ENCODE peak calls at places on chromosomes 1 and 21, in ten cellular contexts. One of them, this sample, is unnamed.

GRCh38 chr1:150065184-150065871 is 2.2 kb upstream of the VPS45 start:
- DNase-seq in mesendoderm: no peak
- DNase-seq in activated CD4-positive, alpha-beta T cell treated with anti-CD3 and anti-CD28 coated beads for 48 hours: no peak
- DNase-seq in foreskin fibroblast: peak
- DNase-seq in endodermal cell: no peak
- DNase-seq in germinal center: no peak
- DNase-seq in cardiac fibroblast: peak
- DNase-seq in progenitor cell of endocrine pancreas: no peak
- DNase-seq in NCI-H1694: no peak
- DNase-seq in NCI-H510A treated with DMSO at 0.1 percent for 48 hours: no peak
- DNase-seq in this sample: no peak

GRCh38 chr1:224762701-224763100 is 146.6 kb downstream of the CNIH3 start:
- DNase-seq in mesendoderm: no peak
- DNase-seq in activated CD4-positive, alpha-beta T cell treated with anti-CD3 and anti-CD28 coated beads for 48 hours: no peak
- DNase-seq in foreskin fibroblast: no peak
- DNase-seq in endodermal cell: peak
- DNase-seq in germinal center: no peak
- DNase-seq in cardiac fibroblast: no peak
- DNase-seq in progenitor cell of endocrine pancreas: no peak
- DNase-seq in NCI-H1694: no peak
- DNase-seq in NCI-H510A treated with DMSO at 0.1 percent for 48 hours: no peak
- DNase-seq in this sample: no peak

GRCh38 chr1:116147972-116148371 is 36.8 kb downstream of the MAB21L3 start:
- DNase-seq in mesendoderm: peak
- DNase-seq in activated CD4-positive, alpha-beta T cell treated with anti-CD3 and anti-CD28 coated beads for 48 hours: no peak
- DNase-seq in foreskin fibroblast: no peak
- DNase-seq in endodermal cell: no peak
- DNase-seq in germinal center: no peak
- DNase-seq in cardiac fibroblast: no peak
- DNase-seq in progenitor cell of endocrine pancreas: no peak
- DNase-seq in NCI-H1694: no peak
- DNase-seq in NCI-H510A treated with DMSO at 0.1 percent for 48 hours: no peak
- DNase-seq in this sample: no peak

GRCh38 chr1:64965239-64966157 is 851 bp downstream of the JAK1 start:
- DNase-seq in mesendoderm: peak
- DNase-seq in activated CD4-positive, alpha-beta T cell treated with anti-CD3 and anti-CD28 coated beads for 48 hours: peak
- DNase-seq in foreskin fibroblast: peak
- DNase-seq in endodermal cell: peak
- DNase-seq in germinal center: peak
- DNase-seq in cardiac fibroblast: peak
- DNase-seq in progenitor cell of endocrine pancreas: peak
- DNase-seq in NCI-H1694: peak
- DNase-seq in NCI-H510A treated with DMSO at 0.1 percent for 48 hours: peak
- DNase-seq in this sample: peak

GRCh38 chr1:66244429-66244828 is 289.5 kb upstream of the SGIP1 start:
- DNase-seq in mesendoderm: no peak
- DNase-seq in activated CD4-positive, alpha-beta T cell treated with anti-CD3 and anti-CD28 coated beads for 48 hours: no peak
- DNase-seq in foreskin fibroblast: peak
- DNase-seq in endodermal cell: no peak
- DNase-seq in germinal center: no peak
- DNase-seq in cardiac fibroblast: no peak
- DNase-seq in progenitor cell of endocrine pancreas: no peak
- DNase-seq in NCI-H1694: no peak
- DNase-seq in NCI-H510A treated with DMSO at 0.1 percent for 48 hours: no peak
- DNase-seq in this sample: no peak

GRCh38 chr1:27332536-27333281 is 9.1 kb upstream of the SYTL1 start:
- DNase-seq in mesendoderm: peak
- DNase-seq in activated CD4-positive, alpha-beta T cell treated with anti-CD3 and anti-CD28 coated beads for 48 hours: peak
- DNase-seq in foreskin fibroblast: peak
- DNase-seq in endodermal cell: peak
- DNase-seq in germinal center: peak
- DNase-seq in cardiac fibroblast: peak
- DNase-seq in progenitor cell of endocrine pancreas: peak
- DNase-seq in NCI-H1694: no peak
- DNase-seq in NCI-H510A treated with DMSO at 0.1 percent for 48 hours: no peak
- DNase-seq in this sample: no peak

GRCh38 chr21:45480701-45481500 is 61.3 kb downstream of the SLC19A1 start:
- DNase-seq in mesendoderm: no peak
- DNase-seq in activated CD4-positive, alpha-beta T cell treated with anti-CD3 and anti-CD28 coated beads for 48 hours: no peak
- DNase-seq in foreskin fibroblast: no peak
- DNase-seq in endodermal cell: no peak
- DNase-seq in germinal center: no peak
- DNase-seq in cardiac fibroblast: no peak
- DNase-seq in progenitor cell of endocrine pancreas: no peak
- DNase-seq in NCI-H1694: no peak
- DNase-seq in NCI-H510A treated with DMSO at 0.1 percent for 48 hours: no peak
- DNase-seq in this sample: no peak

GRCh38 chr1:209023790-209024189 is 559.7 kb upstream of the CAMK1G start:
- DNase-seq in mesendoderm: no peak
- DNase-seq in activated CD4-positive, alpha-beta T cell treated with anti-CD3 and anti-CD28 coated beads for 48 hours: no peak
- DNase-seq in foreskin fibroblast: no peak
- DNase-seq in endodermal cell: no peak
- DNase-seq in germinal center: no peak
- DNase-seq in cardiac fibroblast: no peak
- DNase-seq in progenitor cell of endocrine pancreas: no peak
- DNase-seq in NCI-H1694: no peak
- DNase-seq in NCI-H510A treated with DMSO at 0.1 percent for 48 hours: peak
- DNase-seq in this sample: no peak

GRCh38 chr1:177209357-177209756 is 38.6 kb downstream of the BRINP2 start:
- DNase-seq in mesendoderm: peak
- DNase-seq in activated CD4-positive, alpha-beta T cell treated with anti-CD3 and anti-CD28 coated beads for 48 hours: no peak
- DNase-seq in foreskin fibroblast: peak
- DNase-seq in endodermal cell: no peak
- DNase-seq in germinal center: no peak
- DNase-seq in cardiac fibroblast: peak
- DNase-seq in progenitor cell of endocrine pancreas: no peak
- DNase-seq in NCI-H1694: no peak
- DNase-seq in NCI-H510A treated with DMSO at 0.1 percent for 48 hours: peak
- DNase-seq in this sample: peak

GRCh38 chr1:98420376-98421097 is 241.0 kb upstream of the SNX7 start:
- DNase-seq in mesendoderm: no peak
- DNase-seq in activated CD4-positive, alpha-beta T cell treated with anti-CD3 and anti-CD28 coated beads for 48 hours: no peak
- DNase-seq in foreskin fibroblast: peak
- DNase-seq in endodermal cell: no peak
- DNase-seq in germinal center: no peak
- DNase-seq in cardiac fibroblast: peak
- DNase-seq in progenitor cell of endocrine pancreas: no peak
- DNase-seq in NCI-H1694: no peak
- DNase-seq in NCI-H510A treated with DMSO at 0.1 percent for 48 hours: no peak
- DNase-seq in this sample: no peak

GRCh38 chr1:37474697-37475379 is 458 bp downstream of the ZC3H12A start:
- DNase-seq in mesendoderm: peak
- DNase-seq in activated CD4-positive, alpha-beta T cell treated with anti-CD3 and anti-CD28 coated beads for 48 hours: peak
- DNase-seq in foreskin fibroblast: peak
- DNase-seq in endodermal cell: no peak
- DNase-seq in germinal center: no peak
- DNase-seq in cardiac fibroblast: peak
- DNase-seq in progenitor cell of endocrine pancreas: peak
- DNase-seq in NCI-H1694: no peak
- DNase-seq in NCI-H510A treated with DMSO at 0.1 percent for 48 hours: no peak
- DNase-seq in this sample: no peak

GRCh38 chr1:119372493-119373086 is 4.0 kb downstream of the HAO2 start:
- DNase-seq in mesendoderm: peak
- DNase-seq in activated CD4-positive, alpha-beta T cell treated with anti-CD3 and anti-CD28 coated beads for 48 hours: peak
- DNase-seq in foreskin fibroblast: peak
- DNase-seq in endodermal cell: peak
- DNase-seq in germinal center: no peak
- DNase-seq in cardiac fibroblast: peak
- DNase-seq in progenitor cell of endocrine pancreas: peak
- DNase-seq in NCI-H1694: no peak
- DNase-seq in NCI-H510A treated with DMSO at 0.1 percent for 48 hours: peak
- DNase-seq in this sample: no peak

GRCh38 chr1:21503706-21504377 is 5.4 kb upstream of the ALPL start:
- DNase-seq in mesendoderm: peak
- DNase-seq in activated CD4-positive, alpha-beta T cell treated with anti-CD3 and anti-CD28 coated beads for 48 hours: no peak
- DNase-seq in foreskin fibroblast: no peak
- DNase-seq in endodermal cell: peak
- DNase-seq in germinal center: no peak
- DNase-seq in cardiac fibroblast: no peak
- DNase-seq in progenitor cell of endocrine pancreas: no peak
- DNase-seq in NCI-H1694: no peak
- DNase-seq in NCI-H510A treated with DMSO at 0.1 percent for 48 hours: no peak
- DNase-seq in this sample: no peak

GRCh38 chr1:155272466-155273133 is 704 bp downstream of the CLK2 start:
- DNase-seq in mesendoderm: no peak
- DNase-seq in activated CD4-positive, alpha-beta T cell treated with anti-CD3 and anti-CD28 coated beads for 48 hours: no peak
- DNase-seq in foreskin fibroblast: peak
- DNase-seq in endodermal cell: no peak
- DNase-seq in germinal center: no peak
- DNase-seq in cardiac fibroblast: peak
- DNase-seq in progenitor cell of endocrine pancreas: no peak
- DNase-seq in NCI-H1694: peak
- DNase-seq in NCI-H510A treated with DMSO at 0.1 percent for 48 hours: peak
- DNase-seq in this sample: no peak

GRCh38 chr21:45612096-45613019 is 31.2 kb upstream of the PCBP3 start:
- DNase-seq in mesendoderm: no peak
- DNase-seq in activated CD4-positive, alpha-beta T cell treated with anti-CD3 and anti-CD28 coated beads for 48 hours: no peak
- DNase-seq in foreskin fibroblast: peak
- DNase-seq in endodermal cell: peak
- DNase-seq in germinal center: no peak
- DNase-seq in cardiac fibroblast: peak
- DNase-seq in progenitor cell of endocrine pancreas: no peak
- DNase-seq in NCI-H1694: no peak
- DNase-seq in NCI-H510A treated with DMSO at 0.1 percent for 48 hours: no peak
- DNase-seq in this sample: peak

GRCh38 chr1:72915581-72915980 is 633.2 kb upstream of the NEGR1 start:
- DNase-seq in mesendoderm: peak
- DNase-seq in activated CD4-positive, alpha-beta T cell treated with anti-CD3 and anti-CD28 coated beads for 48 hours: no peak
- DNase-seq in foreskin fibroblast: no peak
- DNase-seq in endodermal cell: peak
- DNase-seq in germinal center: no peak
- DNase-seq in cardiac fibroblast: no peak
- DNase-seq in progenitor cell of endocrine pancreas: no peak
- DNase-seq in NCI-H1694: no peak
- DNase-seq in NCI-H510A treated with DMSO at 0.1 percent for 48 hours: peak
- DNase-seq in this sample: no peak

GRCh38 chr1:155277896-155278688 is 829 bp downstream of the HCN3 start:
- DNase-seq in mesendoderm: peak
- DNase-seq in activated CD4-positive, alpha-beta T cell treated with anti-CD3 and anti-CD28 coated beads for 48 hours: peak
- DNase-seq in foreskin fibroblast: peak
- DNase-seq in endodermal cell: peak
- DNase-seq in germinal center: peak
- DNase-seq in cardiac fibroblast: peak
- DNase-seq in progenitor cell of endocrine pancreas: peak
- DNase-seq in NCI-H1694: peak
- DNase-seq in NCI-H510A treated with DMSO at 0.1 percent for 48 hours: peak
- DNase-seq in this sample: peak

GRCh38 chr1:9843576-9843945 is 19.8 kb upstream of the CLSTN1 start:
- DNase-seq in mesendoderm: no peak
- DNase-seq in activated CD4-positive, alpha-beta T cell treated with anti-CD3 and anti-CD28 coated beads for 48 hours: no peak
- DNase-seq in foreskin fibroblast: no peak
- DNase-seq in endodermal cell: peak
- DNase-seq in germinal center: no peak
- DNase-seq in cardiac fibroblast: no peak
- DNase-seq in progenitor cell of endocrine pancreas: no peak
- DNase-seq in NCI-H1694: no peak
- DNase-seq in NCI-H510A treated with DMSO at 0.1 percent for 48 hours: peak
- DNase-seq in this sample: peak

GRCh38 chr1:59972216-59972924 is 45.8 kb upstream of the CYP2J2 start:
- DNase-seq in mesendoderm: no peak
- DNase-seq in activated CD4-positive, alpha-beta T cell treated with anti-CD3 and anti-CD28 coated beads for 48 hours: no peak
- DNase-seq in foreskin fibroblast: peak
- DNase-seq in endodermal cell: no peak
- DNase-seq in germinal center: no peak
- DNase-seq in cardiac fibroblast: no peak
- DNase-seq in progenitor cell of endocrine pancreas: no peak
- DNase-seq in NCI-H1694: peak
- DNase-seq in NCI-H510A treated with DMSO at 0.1 percent for 48 hours: no peak
- DNase-seq in this sample: no peak

GRCh38 chr1:38258085-38258484 is 211.5 kb upstream of the POU3F1 start:
- DNase-seq in mesendoderm: no peak
- DNase-seq in activated CD4-positive, alpha-beta T cell treated with anti-CD3 and anti-CD28 coated beads for 48 hours: no peak
- DNase-seq in foreskin fibroblast: no peak
- DNase-seq in endodermal cell: no peak
- DNase-seq in germinal center: no peak
- DNase-seq in cardiac fibroblast: no peak
- DNase-seq in progenitor cell of endocrine pancreas: no peak
- DNase-seq in NCI-H1694: no peak
- DNase-seq in NCI-H510A treated with DMSO at 0.1 percent for 48 hours: no peak
- DNase-seq in this sample: no peak

GRCh38 chr1:101220906-101221305 is 15.9 kb upstream of the S1PR1 start:
- DNase-seq in mesendoderm: no peak
- DNase-seq in activated CD4-positive, alpha-beta T cell treated with anti-CD3 and anti-CD28 coated beads for 48 hours: no peak
- DNase-seq in foreskin fibroblast: no peak
- DNase-seq in endodermal cell: no peak
- DNase-seq in germinal center: no peak
- DNase-seq in cardiac fibroblast: no peak
- DNase-seq in progenitor cell of endocrine pancreas: no peak
- DNase-seq in NCI-H1694: no peak
- DNase-seq in NCI-H510A treated with DMSO at 0.1 percent for 48 hours: no peak
- DNase-seq in this sample: no peak

GRCh38 chr1:157045251-157046218 is at the start of gene ARHGEF11:
- DNase-seq in mesendoderm: peak
- DNase-seq in activated CD4-positive, alpha-beta T cell treated with anti-CD3 and anti-CD28 coated beads for 48 hours: peak
- DNase-seq in foreskin fibroblast: peak
- DNase-seq in endodermal cell: peak
- DNase-seq in germinal center: peak
- DNase-seq in cardiac fibroblast: peak
- DNase-seq in progenitor cell of endocrine pancreas: peak
- DNase-seq in NCI-H1694: peak
- DNase-seq in NCI-H510A treated with DMSO at 0.1 percent for 48 hours: peak
- DNase-seq in this sample: peak

GRCh38 chr1:148383966-148384365 is 99.1 kb downstream of the PPIAL4G start:
- DNase-seq in mesendoderm: peak
- DNase-seq in activated CD4-positive, alpha-beta T cell treated with anti-CD3 and anti-CD28 coated beads for 48 hours: no peak
- DNase-seq in foreskin fibroblast: no peak
- DNase-seq in endodermal cell: no peak
- DNase-seq in germinal center: no peak
- DNase-seq in cardiac fibroblast: no peak
- DNase-seq in progenitor cell of endocrine pancreas: no peak
- DNase-seq in NCI-H1694: no peak
- DNase-seq in NCI-H510A treated with DMSO at 0.1 percent for 48 hours: no peak
- DNase-seq in this sample: no peak

GRCh38 chr1:231421616-231421970 is 494 bp downstream of the EGLN1 start:
- DNase-seq in mesendoderm: no peak
- DNase-seq in activated CD4-positive, alpha-beta T cell treated with anti-CD3 and anti-CD28 coated beads for 48 hours: no peak
- DNase-seq in foreskin fibroblast: peak
- DNase-seq in endodermal cell: no peak
- DNase-seq in germinal center: no peak
- DNase-seq in cardiac fibroblast: peak
- DNase-seq in progenitor cell of endocrine pancreas: no peak
- DNase-seq in NCI-H1694: no peak
- DNase-seq in NCI-H510A treated with DMSO at 0.1 percent for 48 hours: no peak
- DNase-seq in this sample: peak

GRCh38 chr1:159900086-159900680 is at the start of gene CFAP45:
- DNase-seq in mesendoderm: peak
- DNase-seq in activated CD4-positive, alpha-beta T cell treated with anti-CD3 and anti-CD28 coated beads for 48 hours: peak
- DNase-seq in foreskin fibroblast: peak
- DNase-seq in endodermal cell: peak
- DNase-seq in germinal center: peak
- DNase-seq in cardiac fibroblast: peak
- DNase-seq in progenitor cell of endocrine pancreas: peak
- DNase-seq in NCI-H1694: no peak
- DNase-seq in NCI-H510A treated with DMSO at 0.1 percent for 48 hours: peak
- DNase-seq in this sample: peak

GRCh38 chr1:242005866-242006565 is 7.1 kb upstream of the MAP1LC3C start:
- DNase-seq in mesendoderm: peak
- DNase-seq in activated CD4-positive, alpha-beta T cell treated with anti-CD3 and anti-CD28 coated beads for 48 hours: no peak
- DNase-seq in foreskin fibroblast: peak
- DNase-seq in endodermal cell: no peak
- DNase-seq in germinal center: no peak
- DNase-seq in cardiac fibroblast: no peak
- DNase-seq in progenitor cell of endocrine pancreas: no peak
- DNase-seq in NCI-H1694: no peak
- DNase-seq in NCI-H510A treated with DMSO at 0.1 percent for 48 hours: no peak
- DNase-seq in this sample: no peak

GRCh38 chr1:174965006-174965971 is 34.5 kb upstream of the CACYBP start:
- DNase-seq in mesendoderm: peak
- DNase-seq in activated CD4-positive, alpha-beta T cell treated with anti-CD3 and anti-CD28 coated beads for 48 hours: no peak
- DNase-seq in foreskin fibroblast: no peak
- DNase-seq in endodermal cell: peak
- DNase-seq in germinal center: no peak
- DNase-seq in cardiac fibroblast: peak
- DNase-seq in progenitor cell of endocrine pancreas: no peak
- DNase-seq in NCI-H1694: no peak
- DNase-seq in NCI-H510A treated with DMSO at 0.1 percent for 48 hours: peak
- DNase-seq in this sample: peak

GRCh38 chr1:222543817-222544216 is 4.1 kb downstream of the HHIPL2 start:
- DNase-seq in mesendoderm: peak
- DNase-seq in activated CD4-positive, alpha-beta T cell treated with anti-CD3 and anti-CD28 coated beads for 48 hours: no peak
- DNase-seq in foreskin fibroblast: no peak
- DNase-seq in endodermal cell: peak
- DNase-seq in germinal center: no peak
- DNase-seq in cardiac fibroblast: no peak
- DNase-seq in progenitor cell of endocrine pancreas: no peak
- DNase-seq in NCI-H1694: no peak
- DNase-seq in NCI-H510A treated with DMSO at 0.1 percent for 48 hours: no peak
- DNase-seq in this sample: no peak

This sample was measured in mucosa of gallbladder.